ENCODE peak calls at places on chromosome 2, in four cellular contexts. O is HL-60, M is A549, A is K562. J is an unnamed sample.

GRCh38 chr2:45119038-45119437 is 109.8 kb upstream of the SIX2 start:
- DNase-seq in A (no peak), M (no peak), O (no peak), J (no peak)

GRCh38 chr2:73588177-73588576 is 54.0 kb downstream of the NAT8 start:
- DNase-seq in M (no peak), A (no peak), O (no peak), J (no peak)

GRCh38 chr2:231452799-231453508 is 11.3 kb downstream of the NCL start:
- DNase-seq in M (no peak), A (no peak), O (peak), J (no peak)

GRCh38 chr2:55038428-55038827 is 11.8 kb downstream of the RTN4 start:
- DNase-seq in A (no peak), O (no peak), M (no peak), J (no peak)

GRCh38 chr2:208254118-208254870 is 577 bp downstream of the IDH1 start:
- DNase-seq in O (peak), M (peak), A (peak), J (peak)

GRCh38 chr2:183996825-183997823 is 601.2 kb upstream of the ZNF804A start:
- DNase-seq in M (no peak), O (no peak), A (no peak), J (no peak)

GRCh38 chr2:23944527-23944926 is 4.3 kb downstream of the UBXN2A start:
- DNase-seq in A (no peak), O (no peak), M (no peak), J (no peak)

GRCh38 chr2:161946489-161947107 is 127.4 kb downstream of the DPP4 start:
- DNase-seq in A (no peak), M (no peak), O (no peak), J (no peak)

GRCh38 chr2:222283634-222284033 is 15.2 kb downstream of the PAX3 start:
- DNase-seq in O (no peak), M (no peak), A (no peak), J (no peak)

GRCh38 chr2:10532631-10533101 is 84.5 kb upstream of the ODC1 start:
- DNase-seq in A (no peak), M (no peak), O (no peak), J (no peak)

GRCh38 chr2:61620244-61621159 is 82.3 kb upstream of the XPO1 start:
- DNase-seq in O (peak), A (peak), M (peak), J (no peak)

GRCh38 chr2:121104721-121105141 is 180.3 kb downstream of the TFCP2L1 start:
- DNase-seq in A (no peak), M (no peak), O (no peak), J (no peak)

GRCh38 chr2:234518986-234519642 is 22.2 kb upstream of the ARL4C start:
- DNase-seq in M (no peak), A (no peak), O (no peak), J (no peak)